ENCODE peak calls at places on chromosome 2, in ten cellular contexts. L is testis; S is effector memory CD4-positive, alpha-beta T cell; Q is neuronal stem cell; Y is cardiac muscle cell; I is GM12878; K is CD8-positive, alpha-beta memory T cell; D is spleen; C is epithelial cell of esophagus; E is thoracic aorta. M is an unnamed sample.

GRCh38 chr2:221451836-221452774 is 120.0 kb downstream of the EPHA4 start:
- DNase-seq in Q (no peak), K (no peak), L (no peak), I (no peak), E (no peak), S (no peak), D (no peak), C (no peak), Y (no peak), M (no peak)

GRCh38 chr2:141522702-141523101 is 608.1 kb downstream of the LRP1B start:
- DNase-seq in Q (no peak), C (no peak), L (no peak), E (no peak), Y (no peak), I (no peak), D (no peak), S (no peak), K (no peak), M (no peak)

GRCh38 chr2:40168032-40168431 is 283.9 kb downstream of the SLC8A1 start:
- DNase-seq in E (no peak), L (no peak), Q (no peak), D (no peak), C (peak; percentile 6), Y (peak; percentile 13), S (no peak), K (no peak), I (no peak), M (no peak)

GRCh38 chr2:5742126-5742525 is 49.9 kb downstream of the SOX11 start:
- DNase-seq in Q (no peak), D (no peak), E (no peak), S (no peak), K (no peak), C (no peak), L (no peak), Y (no peak), I (no peak), M (no peak)

GRCh38 chr2:162817921-162818320 is 20.6 kb downstream of the KCNH7 start:
- DNase-seq in S (no peak), C (no peak), Y (no peak), L (no peak), E (no peak), K (no peak), I (no peak), D (no peak), Q (no peak), M (no peak)

GRCh38 chr2:62219407-62220159 is 23.7 kb downstream of the B3GNT2 start:
- DNase-seq in Y (no peak), E (no peak), C (no peak), I (no peak), K (no peak), Q (no peak), L (no peak), S (no peak), D (no peak), M (no peak)

GRCh38 chr2:71932780-71933466 is 214.7 kb downstream of the CYP26B1 start:
- DNase-seq in S (no peak), I (no peak), Q (no peak), C (no peak), L (no peak), Y (no peak), K (no peak), D (peak; percentile 68), E (no peak), M (peak; percentile 73)

GRCh38 chr2:235087812-235088607 is 136.2 kb downstream of the SH3BP4 start:
- DNase-seq in D (no peak), S (no peak), L (peak; percentile 44), C (no peak), E (no peak), Y (peak; percentile 76), I (no peak), K (no peak), Q (peak; percentile 27), M (no peak)

GRCh38 chr2:97718051-97718882 is 4.9 kb downstream of the ZAP70 start:
- DNase-seq in K (peak; percentile 68), E (no peak), S (peak; percentile 66), I (no peak), L (no peak), Y (no peak), Q (no peak), C (no peak), D (peak; percentile 93), M (no peak)

GRCh38 chr2:99297990-99298389 is 3.0 kb downstream of the LYG1 start:
- DNase-seq in S (no peak), D (no peak), Y (peak; percentile 29), Q (no peak), C (peak; percentile 66), E (no peak), K (no peak), L (no peak), I (no peak), M (no peak)

GRCh38 chr2:23449413-23449812 is 64.4 kb downstream of the KLHL29 start:
- DNase-seq in C (no peak), S (no peak), D (no peak), Q (no peak), K (no peak), I (peak; percentile 72), E (no peak), L (no peak), Y (no peak), M (peak; percentile 35)

DNA sequence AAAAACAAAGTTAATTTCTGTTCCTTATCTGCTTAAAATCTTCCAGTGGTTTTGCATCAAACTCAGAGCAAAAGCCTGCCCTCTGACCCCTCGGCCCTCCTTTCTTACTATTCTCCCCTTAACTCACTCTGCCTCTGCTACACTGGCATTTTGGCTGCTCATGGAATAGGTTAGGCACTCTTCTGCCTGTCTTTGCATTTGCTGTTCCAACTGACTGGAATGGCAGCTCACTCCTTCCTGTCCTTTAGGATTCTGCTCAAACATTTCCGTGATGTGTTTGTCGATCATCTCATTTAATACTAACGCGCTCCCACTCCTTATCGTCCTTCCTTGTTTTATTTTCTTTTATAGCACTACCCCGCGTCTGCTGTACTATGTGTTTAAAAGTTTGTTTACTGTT is 815 bp downstream of the CEBPZ start:
- DNase-seq in K (no peak), C (peak; percentile 15), I (no peak), D (no peak), L (no peak), Y (peak; percentile 8), S (no peak), Q (no peak), E (no peak), M (no peak)
- H3K4me3 ChIP-seq in K (peak overlapping the region; percentile 87), C (peak overlapping the region; percentile 99), I (peak overlapping the region; percentile 91), D (peak overlapping the region; percentile 90), L (peak overlapping the region; percentile 84), Y (peak overlapping the region; percentile 95), S (peak overlapping the region; percentile 71), Q (peak overlapping the region; percentile 95), E (peak overlapping the region; percentile 99), M (peak overlapping the region; percentile 80)

GRCh38 chr2:172427256-172427989 is at the start of gene ITGA6:
- DNase-seq in C (peak; percentile 82), K (peak; percentile 61), D (peak; percentile 93), I (no peak), Q (peak; percentile 80), Y (peak; percentile 52), S (peak; percentile 73), L (peak; percentile 89), E (no peak), M (no peak)

GRCh38 chr2:172427990-172428840 is 829 bp downstream of the ITGA6 start:
- DNase-seq in I (no peak), Q (peak; percentile 42), K (peak; percentile 40), E (no peak), L (peak; percentile 56), D (peak; percentile 88), Y (no peak), S (peak; percentile 48), C (no peak), M (no peak)

GRCh38 chr2:172430027-172430426 is 2.6 kb downstream of the ITGA6 start:
- DNase-seq in Q (no peak), Y (no peak), E (no peak), D (no peak), C (no peak), K (no peak), L (no peak), I (no peak), S (no peak), M (no peak)

GRCh38 chr2:172429351-172429968 is 2.1 kb downstream of the ITGA6 start:
- DNase-seq in C (peak; percentile 54), S (no peak), I (no peak), Q (no peak), D (no peak), K (no peak), L (no peak), Y (peak; percentile 30), E (no peak), M (no peak)

GRCh38 chr2:172428841-172429173 is 1.4 kb downstream of the ITGA6 start:
- DNase-seq in D (no peak), I (no peak), Y (no peak), S (no peak), C (no peak), K (no peak), E (no peak), Q (peak; percentile 46), L (no peak), M (no peak)
- H3K4me3 ChIP-seq in D (peak overlapping the region; percentile 73), I (no peak overlapping the region), Y (peak overlapping the region; percentile 72), S (peak overlapping the region; percentile 81), C (peak overlapping the region; percentile 95), K (peak overlapping the region; percentile 70), E (peak overlapping the region; percentile 84), Q (peak overlapping the region; percentile 89), L (peak overlapping the region; percentile 83), M (peak overlapping the region; percentile 74)

GRCh38 chr2:46471-47345 is at the start of gene FAM110C:
- DNase-seq in I (no peak), L (peak; percentile 85), Y (peak; percentile 67), S (peak; percentile 10), E (peak; percentile 34), K (peak; percentile 32), C (peak; percentile 73), D (peak; percentile 80), Q (peak; percentile 27), M (peak; percentile 89)
- H3K4me3 ChIP-seq in I (no peak within 1 kb of the TSS), L (peak within 1 kb of the TSS; percentile 62), Y (peak within 1 kb of the TSS; percentile 41), S (peak within 1 kb of the TSS; percentile 71), E (peak within 1 kb of the TSS; percentile 89), K (peak within 1 kb of the TSS; percentile 31), C (peak within 1 kb of the TSS; percentile 64), D (peak within 1 kb of the TSS; percentile 42), Q (peak within 1 kb of the TSS; percentile 92), M (peak within 1 kb of the TSS; percentile 90)

GRCh38 chr2:135743860-135744259 is 2.2 kb downstream of the UBXN4 start:
- DNase-seq in S (no peak), D (no peak), E (no peak), K (no peak), I (no peak), Y (no peak), C (no peak), Q (peak; percentile 43), L (no peak), M (no peak)

GRCh38 chr2:135741395-135742306 is at the start of gene UBXN4:
- DNase-seq in D (peak; percentile 100), K (peak; percentile 89), I (peak; percentile 96), Y (peak; percentile 99), S (peak; percentile 92), L (peak; percentile 99), E (peak; percentile 91), Q (peak; percentile 97), C (peak; percentile 99), M (peak; percentile 99)

GRCh38 chr2:135744761-135745314 is 3.2 kb downstream of the UBXN4 start:
- DNase-seq in C (peak; percentile 88), E (no peak), L (peak; percentile 32), S (no peak), D (peak; percentile 29), Y (peak; percentile 11), K (no peak), Q (no peak), I (no peak), M (no peak)

GRCh38 chr2:135742307-135742838 is 718 bp downstream of the UBXN4 start:
- DNase-seq in C (peak; percentile 74), E (no peak), Y (peak; percentile 58), I (no peak), D (no peak), L (peak; percentile 52), S (peak; percentile 21), Q (peak; percentile 48), K (peak; percentile 23), M (peak; percentile 74)

GRCh38 chr2:135741043-135741394 is 636 bp upstream of the UBXN4 start:
- DNase-seq in L (no peak), D (no peak), I (no peak), K (no peak), E (no peak), Y (no peak), C (no peak), S (no peak), Q (no peak), M (no peak)
- H3K4me3 ChIP-seq in L (peak overlapping the region; percentile 79), D (no peak overlapping the region), I (no peak overlapping the region), K (no peak overlapping the region), E (peak overlapping the region; percentile 93), Y (no peak overlapping the region), C (no peak overlapping the region), S (peak overlapping the region; percentile 96), Q (no peak overlapping the region), M (peak overlapping the region; percentile 96)

M was measured in coronary artery.